ENCODE peak calls at places on chromosomes 4 and X, in six cellular contexts. F, N, M, X, T and Q are unnamed samples.

GRCh38 chrX:8455600-8455999 is 9.0 kb upstream of the VCX3B start:
- DNase-seq in N (no peak), X (no peak), T (no peak), M (no peak), F (no peak), Q (no peak)

GRCh38 chrX:34275710-34276109 is 143.6 kb upstream of the FAM47A start:
- DNase-seq in M (no peak), N (no peak), T (no peak), X (no peak), F (no peak), Q (no peak)

GRCh38 chr4:173076903-173077629 is 91.5 kb upstream of the GALNT7 start:
- DNase-seq in X (no peak), F (no peak), M (no peak), N (no peak), T (no peak), Q (no peak)

GRCh38 chrX:8323356-8323755 is 141.3 kb upstream of the VCX3B start:
- DNase-seq in M (no peak), X (no peak), N (no peak), F (no peak), T (no peak), Q (no peak)

GRCh38 chrX:24260827-24261550 is 52.9 kb downstream of the SUPT20HL2 start:
- DNase-seq in N (no peak), F (no peak), X (no peak), M (no peak), T (no peak), Q (peak; percentile 54)

GRCh38 chr4:39102297-39102696 is 40.3 kb downstream of the KLHL5 start:
- DNase-seq in T (no peak), N (no peak), F (no peak), M (no peak), X (no peak), Q (no peak)

GRCh38 chr4:80540785-80541469 is 205.4 kb downstream of the CFAP299 start:
- DNase-seq in M (no peak), F (no peak), N (no peak), X (no peak), T (no peak), Q (no peak)

GRCh38 chrX:134717698-134718328 is 59.5 kb upstream of the PLAC1 start:
- DNase-seq in M (no peak), F (peak; percentile 30), X (no peak), T (no peak), N (no peak), Q (no peak)

GRCh38 chrX:13164611-13165010 is 120.2 kb upstream of the FAM9C start:
- DNase-seq in X (peak; percentile 27), F (no peak), T (no peak), N (no peak), M (no peak), Q (no peak)